ENCODE peak calls at places on chromosomes 4 and X, in six cellular contexts. P, U, K, M, Q and H are unnamed samples.

GRCh38 chr4:21304061-21304541 is 603.8 kb downstream of the PACRGL start:
- DNase-seq in P (no peak), U (no peak), K (peak), M (no peak), Q (no peak), H (no peak)

GRCh38 chrX:121641560-121641959 is 594.1 kb downstream of the GLUD2 start:
- DNase-seq in P (no peak), U (no peak), K (no peak), M (no peak), Q (no peak), H (no peak)

GRCh38 chr4:121951570-121952110 is at the start of gene TRPC3:
- DNase-seq in P (peak), U (peak), K (peak), M (peak), Q (peak), H (peak)

GRCh38 chr4:83171640-83172039 is 57.1 kb upstream of the PLAC8 start:
- DNase-seq in P (no peak), U (no peak), K (no peak), M (no peak), Q (no peak), H (no peak)

GRCh38 chrX:107716816-107717700 is 58.5 kb downstream of the TSC22D3 start:
- DNase-seq in P (peak), U (peak), K (peak), M (peak), Q (peak), H (peak)

GRCh38 chr4:118076958-118077766 is 42.9 kb downstream of the NDST3 start:
- DNase-seq in P (peak), U (peak), K (peak), M (no peak), Q (peak), H (no peak)

GRCh38 chr4:90159193-90159592 is 32.0 kb downstream of the CCSER1 start:
- DNase-seq in P (no peak), U (no peak), K (no peak), M (no peak), Q (no peak), H (no peak)

GRCh38 chrX:118727686-118728339 is 407 bp downstream of the IL13RA1 start:
- DNase-seq in P (no peak), U (peak), K (peak), M (no peak), Q (peak), H (peak)

GRCh38 chr4:47831026-47831689 is 6.7 kb downstream of the CORIN start:
- DNase-seq in P (no peak), U (no peak), K (no peak), M (no peak), Q (no peak), H (no peak)

GRCh38 chrX:21683910-21684309 is 25.8 kb upstream of the KLHL34 start:
- DNase-seq in P (no peak), U (no peak), K (no peak), M (no peak), Q (peak), H (no peak)

GRCh38 chr4:149521611-149522010 is 294.0 kb downstream of the IQCM start:
- DNase-seq in P (no peak), U (no peak), K (no peak), M (no peak), Q (peak), H (no peak)

GRCh38 chrX:47796433-47796906 is 40.2 kb upstream of the ZNF81 start:
- DNase-seq in P (no peak), U (no peak), K (no peak), M (no peak), Q (peak), H (no peak)

GRCh38 chrX:154097003-154097596 is 417 bp downstream of the MECP2 start:
- DNase-seq in P (peak), U (peak), K (peak), M (peak), Q (peak), H (peak)

GRCh38 chrX:21132686-21133393 is 241.4 kb upstream of the CNKSR2 start:
- DNase-seq in P (no peak), U (no peak), K (no peak), M (no peak), Q (no peak), H (no peak)

GRCh38 chr4:112213850-112214249 is 17.7 kb upstream of the AP1AR start:
- DNase-seq in P (no peak), U (no peak), K (no peak), M (no peak), Q (peak), H (no peak)

GRCh38 chr4:109816082-109816442 is 500 bp downstream of the GAR1 start:
- DNase-seq in P (peak), U (peak), K (no peak), M (peak), Q (no peak), H (peak)

GRCh38 chr4:96170198-96170597 is 330.3 kb downstream of the PDHA2 start:
- DNase-seq in P (no peak), U (peak), K (peak), M (no peak), Q (no peak), H (no peak)

GRCh38 chrX:129979207-129979920 is 3.1 kb upstream of the BCORL1 start:
- DNase-seq in P (no peak), U (no peak), K (no peak), M (no peak), Q (no peak), H (no peak)

GRCh38 chr4:87354168-87355102 is 31.8 kb upstream of the HSD17B13 start:
- DNase-seq in P (no peak), U (no peak), K (no peak), M (no peak), Q (peak), H (no peak)